ENCODE peak calls at places on chromosome 16, in six cellular contexts. W is Peyer's patch, Z is PC-3, Q is right lobe of liver, Y is MM.1S, C is stomach. J is an unnamed sample.

GRCh38 chr16:60905806-60906205 is 1130.4 kb downstream of the CDH8 start:
- DNase-seq in W (no peak), Z (no peak), Q (no peak), Y (no peak), C (no peak), J (no peak)

GRCh38 chr16:24729967-24730815 is 740 bp downstream of the TNRC6A start:
- DNase-seq in W (peak; percentile 70), Z (no peak), Q (peak; percentile 60), Y (peak; percentile 19), C (peak; percentile 33), J (peak; percentile 32)

GRCh38 chr16:46519063-46519462 is 102.1 kb downstream of the SHCBP1 start:
- DNase-seq in W (no peak), Z (no peak), Q (no peak), Y (no peak), C (no peak), J (no peak)

GRCh38 chr16:67652578-67653130 is 7.4 kb downstream of the ACD start:
- DNase-seq in W (peak; percentile 58), Z (peak; percentile 37), Q (no peak), Y (no peak), C (no peak), J (peak; percentile 81)

GRCh38 chr16:4386452-4386813 is 14.8 kb downstream of the VASN start:
- DNase-seq in W (no peak), Z (no peak), Q (no peak), Y (no peak), C (no peak), J (no peak)

GRCh38 chr16:69917311-69917710 is 33.8 kb upstream of the CLEC18A start:
- DNase-seq in W (no peak), Z (no peak), Q (no peak), Y (no peak), C (no peak), J (no peak)

GRCh38 chr16:82629441-82630027 is 2.8 kb downstream of the CDH13 start:
- DNase-seq in W (no peak), Z (peak; percentile 88), Q (no peak), Y (no peak), C (no peak), J (no peak)

GRCh38 chr16:11149011-11149616 is 106.9 kb downstream of the SOCS1 start:
- DNase-seq in W (peak; percentile 45), Z (no peak), Q (no peak), Y (no peak), C (no peak), J (no peak)

GRCh38 chr16:17271687-17272086 is 199.1 kb downstream of the XYLT1 start:
- DNase-seq in W (no peak), Z (no peak), Q (no peak), Y (no peak), C (peak; percentile 62), J (peak; percentile 40)

GRCh38 chr16:15819046-15819445 is 37.8 kb downstream of the MYH11 start:
- DNase-seq in W (no peak), Z (no peak), Q (no peak), Y (no peak), C (no peak), J (no peak)

GRCh38 chr16:51816929-51817328 is 665.9 kb upstream of the SALL1 start:
- DNase-seq in W (no peak), Z (no peak), Q (no peak), Y (no peak), C (no peak), J (no peak)

GRCh38 chr16:11679250-11679649 is 11.0 kb downstream of the SNN start:
- DNase-seq in W (no peak), Z (no peak), Q (no peak), Y (peak; percentile 51), C (no peak), J (no peak)

GRCh38 chr16:25626172-25626571 is 65.6 kb upstream of the HS3ST4 start:
- DNase-seq in W (no peak), Z (peak; percentile 11), Q (no peak), Y (no peak), C (no peak), J (no peak)

GRCh38 chr16:81066700-81067099 is 10.3 kb downstream of the C16orf46 start:
- DNase-seq in W (no peak), Z (no peak), Q (no peak), Y (no peak), C (no peak), J (no peak)

GRCh38 chr16:54400261-54400660 is 113.7 kb upstream of the IRX3 start:
- DNase-seq in W (no peak), Z (no peak), Q (no peak), Y (no peak), C (no peak), J (no peak)

GRCh38 chr16:48180868-48181480 is 25.2 kb upstream of the ABCC12 start:
- DNase-seq in W (peak; percentile 59), Z (no peak), Q (peak; percentile 80), Y (no peak), C (no peak), J (no peak)

GRCh38 chr16:56606688-56607618 is 1.4 kb upstream of the MT2A start:
- DNase-seq in W (peak; percentile 64), Z (peak; percentile 95), Q (peak; percentile 82), Y (no peak), C (peak; percentile 62), J (no peak)

GRCh38 chr16:46748775-46749705 is 896 bp upstream of the MYLK3 start:
- DNase-seq in W (no peak), Z (no peak), Q (no peak), Y (no peak), C (no peak), J (no peak)

GRCh38 chr16:30533146-30533522 is 1.5 kb downstream of the ZNF747 start:
- DNase-seq in W (no peak), Z (no peak), Q (peak; percentile 61), Y (no peak), C (peak; percentile 64), J (peak; percentile 30)
- H3K4me3 ChIP-seq in W (peak overlapping the region; percentile 71), Z (no peak overlapping the region), Q (peak overlapping the region; percentile 89), Y (no peak overlapping the region), C (peak overlapping the region; percentile 75), J (no peak overlapping the region)

DNA sequence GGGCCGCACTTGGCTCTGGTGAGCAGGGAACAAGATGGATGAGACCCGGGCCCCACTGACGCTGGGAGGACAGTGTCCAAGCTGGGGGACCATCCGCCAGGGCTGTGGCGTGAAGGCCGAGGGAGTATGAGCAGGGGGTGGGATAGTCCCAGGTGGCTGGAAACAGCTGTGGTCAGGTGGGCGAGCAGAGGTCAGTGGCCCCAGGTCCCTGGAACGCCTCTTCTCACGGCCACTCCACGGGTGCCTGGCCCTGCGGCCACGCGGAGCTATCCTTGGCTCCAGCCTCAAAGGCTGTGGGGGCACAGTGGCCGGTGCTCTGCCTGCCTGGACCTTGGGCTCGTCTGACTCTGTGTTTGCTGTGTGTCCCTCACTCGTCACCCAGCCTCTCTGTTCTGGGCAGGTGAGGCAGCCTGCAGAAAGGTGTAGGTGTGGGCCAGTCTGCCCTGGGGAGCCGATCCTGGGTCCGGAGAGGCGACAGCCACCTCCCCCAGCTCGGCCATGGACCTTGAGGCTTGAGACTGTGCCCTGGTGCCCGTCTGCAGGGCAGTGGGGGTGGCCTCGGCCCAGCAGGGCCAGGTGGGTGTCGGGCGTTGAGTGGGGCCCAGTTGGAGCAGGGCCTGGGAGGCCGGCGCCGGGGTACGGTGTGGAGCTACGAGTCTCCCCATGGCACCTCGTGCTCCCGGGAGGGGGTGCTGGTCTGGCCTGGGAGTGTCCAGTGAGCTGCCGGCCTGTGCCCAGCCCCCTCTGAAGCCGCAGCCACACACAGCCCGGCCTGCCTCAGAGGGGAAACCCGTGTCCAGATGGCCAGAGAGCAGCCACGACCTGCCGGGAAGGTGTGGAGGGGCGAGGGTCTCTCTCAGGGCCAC is 10.0 kb downstream of the CACNA1H start:
- DNase-seq in W (no peak), Z (no peak), Q (no peak), Y (no peak), C (no peak), J (no peak)
- H3K27me3 ChIP-seq in W (no peaks in the 10 kb centered on the region), Z (no peaks in the 10 kb centered on the region), Q (no peaks in the 10 kb centered on the region), Y (peaks cover 98% of the 10 kb centered on the region), C (peaks cover 40% of the 10 kb centered on the region), J (no peaks in the 10 kb centered on the region)

GRCh38 chr16:1102921-1103648 is 7.0 kb upstream of the C1QTNF8 start:
- DNase-seq in W (peak; percentile 81), Z (peak; percentile 47), Q (peak; percentile 74), Y (peak; percentile 54), C (peak; percentile 69), J (peak; percentile 81)
- H3K4me3 ChIP-seq in W (peak overlapping the region; percentile 3), Z (peak overlapping the region; percentile 30), Q (no peak overlapping the region), Y (no peak overlapping the region), C (peak overlapping the region; percentile 33), J (no peak overlapping the region)

DNA sequence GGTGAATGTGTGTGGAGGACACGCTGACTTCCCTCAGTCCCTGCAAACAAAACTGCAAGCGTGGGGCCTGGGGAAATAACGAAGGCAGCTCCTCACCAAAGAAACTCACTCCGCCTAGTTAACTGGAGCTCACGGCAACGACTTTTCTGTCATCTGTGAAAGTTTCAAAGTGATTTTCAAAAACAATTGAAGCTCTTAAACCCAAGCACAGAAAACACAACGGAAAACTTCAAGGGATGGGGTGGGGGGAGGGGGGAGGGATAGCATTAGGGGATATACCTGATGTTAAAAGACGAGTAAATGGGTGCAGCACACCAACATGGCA is 3.2 kb upstream of the GNG13 start:
- DNase-seq in W (no peak), Z (no peak), Q (no peak), Y (no peak), C (no peak), J (no peak)
- H3K27me3 ChIP-seq in W (peaks cover 21% of the 10 kb centered on the region), Z (no peaks in the 10 kb centered on the region), Q (no peaks in the 10 kb centered on the region), Y (peaks cover 16% of the 10 kb centered on the region), C (peaks cover 47% of the 10 kb centered on the region), J (no peaks in the 10 kb centered on the region)

GRCh38 chr16:154223-155030 is 2.0 kb downstream of the HBZ start:
- DNase-seq in W (no peak), Z (no peak), Q (peak; percentile 55), Y (no peak), C (peak; percentile 29), J (no peak)

GRCh38 chr16:152141-153128 is at the start of gene HBZ:
- DNase-seq in W (no peak), Z (no peak), Q (peak; percentile 31), Y (no peak), C (no peak), J (no peak)

GRCh38 chr16:159136-159849 is 6.5 kb upstream of the HBM start:
- DNase-seq in W (no peak), Z (no peak), Q (peak; percentile 9), Y (no peak), C (no peak), J (no peak)

GRCh38 chr16:160691-161190 is 5.0 kb upstream of the HBM start:
- DNase-seq in W (no peak), Z (no peak), Q (no peak), Y (no peak), C (no peak), J (no peak)

GRCh38 chr16:155031-155398 is 2.6 kb downstream of the HBZ start:
- DNase-seq in W (no peak), Z (no peak), Q (peak; percentile 9), Y (no peak), C (no peak), J (no peak)
- H3K4me3 ChIP-seq in W (peak overlapping the region; percentile 48), Z (peak overlapping the region; percentile 74), Q (no peak overlapping the region), Y (no peak overlapping the region), C (peak overlapping the region; percentile 54), J (no peak overlapping the region)

GRCh38 chr16:20236890-20237289 is 90.4 kb downstream of the GP2 start:
- DNase-seq in W (no peak), Z (no peak), Q (no peak), Y (no peak), C (no peak), J (no peak)
- H3K27me3 ChIP-seq in W (no peaks in the 10 kb centered on the region), Z (peaks cover 18% of the 10 kb centered on the region), Q (no peaks in the 10 kb centered on the region), Y (no peaks in the 10 kb centered on the region), C (no peaks in the 10 kb centered on the region), J (no peaks in the 10 kb centered on the region)

J was measured in pancreas.